ENCODE peak calls at places on chromosome 1, in four cellular contexts. V, P, T and W are unnamed samples.

GRCh38 chr1:32900371-32900955 is 726 bp downstream of the TMEM54 start:
- DNase-seq in P (no peak), V (no peak), T (no peak), W (peak)

GRCh38 chr1:226784081-226785049 is 45.3 kb upstream of the ITPKB start:
- DNase-seq in P (peak), V (no peak), T (no peak), W (peak)

GRCh38 chr1:31243451-31244286 is 4.0 kb upstream of the NKAIN1 start:
- DNase-seq in T (no peak), V (no peak), P (peak), W (peak)

GRCh38 chr1:244395965-244396364 is 55.7 kb downstream of the ADSS2 start:
- DNase-seq in T (peak), V (no peak), P (no peak), W (no peak)

GRCh38 chr1:59214764-59215208 is 82.1 kb upstream of the FGGY start:
- DNase-seq in P (peak), V (no peak), T (no peak), W (peak)

GRCh38 chr1:25644962-25645361 is 28.4 kb downstream of the MAN1C1 start:
- DNase-seq in P (no peak), T (no peak), V (no peak), W (no peak)

GRCh38 chr1:4961935-4962645 is 307.7 kb downstream of the AJAP1 start:
- DNase-seq in P (no peak), V (no peak), T (no peak), W (no peak)

GRCh38 chr1:162976628-162977027 is 92.5 kb upstream of the RGS4 start:
- DNase-seq in P (no peak), V (no peak), T (peak), W (no peak)

GRCh38 chr1:14850563-14850962 is 252.1 kb downstream of the KAZN start:
- DNase-seq in T (no peak), P (peak), V (no peak), W (no peak)

GRCh38 chr1:7299329-7299799 is 471.7 kb upstream of the VAMP3 start:
- DNase-seq in V (no peak), P (peak), T (peak), W (peak)

GRCh38 chr1:180358649-180359048 is 128.6 kb downstream of the LHX4 start:
- DNase-seq in P (no peak), T (no peak), V (no peak), W (peak)

GRCh38 chr1:42999308-42999707 is 40.6 kb upstream of the SLC2A1 start:
- DNase-seq in V (no peak), T (no peak), P (no peak), W (peak)

GRCh38 chr1:233981042-233981670 is 76.7 kb downstream of the SLC35F3 start:
- DNase-seq in T (no peak), P (no peak), V (no peak), W (no peak)

GRCh38 chr1:200075522-200075921 is 48.0 kb downstream of the NR5A2 start:
- DNase-seq in V (no peak), P (no peak), T (no peak), W (no peak)

GRCh38 chr1:181089777-181090505 is 1.4 kb downstream of the IER5 start:
- DNase-seq in V (peak), T (peak), P (peak), W (peak)

GRCh38 chr1:222084996-222085395 is 343.1 kb upstream of the DUSP10 start:
- DNase-seq in T (peak), V (no peak), P (no peak), W (peak)

GRCh38 chr1:164768619-164769018 is 209.6 kb downstream of the PBX1 start:
- DNase-seq in P (no peak), T (no peak), V (no peak), W (no peak)

GRCh38 chr1:184425449-184426277 is 38.8 kb downstream of the C1orf21 start:
- DNase-seq in P (no peak), T (no peak), V (no peak), W (no peak)

GRCh38 chr1:89347296-89347695 is 16.6 kb upstream of the GBP6 start:
- DNase-seq in V (no peak), P (no peak), T (no peak), W (no peak)

GRCh38 chr1:226608699-226609505 is 60.3 kb downstream of the STUM start:
- DNase-seq in V (peak), P (peak), T (peak), W (peak)

GRCh38 chr1:182768973-182769372 is 20.6 kb upstream of the NPL start:
- DNase-seq in V (no peak), P (no peak), T (peak), W (no peak)

GRCh38 chr1:25544819-25545218 is 1.4 kb downstream of the LDLRAP1 start:
- DNase-seq in P (no peak), V (no peak), T (no peak), W (no peak)

GRCh38 chr1:235822685-235823084 is 44.0 kb downstream of the LYST start:
- DNase-seq in V (no peak), T (no peak), P (no peak), W (no peak)

GRCh38 chr1:193592325-193592724 is 405.9 kb upstream of the B3GALT2 start:
- DNase-seq in T (no peak), V (no peak), P (no peak), W (no peak)

GRCh38 chr1:115099693-115100050 is 10.4 kb upstream of the TSPAN2 start:
- DNase-seq in T (peak), P (no peak), V (no peak), W (no peak)

GRCh38 chr1:1063945-1064831 is 9.9 kb downstream of the RNF223 start:
- DNase-seq in T (peak), P (peak), V (peak), W (peak)

GRCh38 chr1:162019006-162019405 is 4.7 kb downstream of the OLFML2B start:
- DNase-seq in V (no peak), P (no peak), T (peak), W (peak)

GRCh38 chr1:75134656-75134938 is 409 bp downstream of the LHX8 start:
- DNase-seq in T (no peak), V (no peak), P (no peak), W (no peak)

GRCh38 chr1:70764747-70765146 is 282.9 kb downstream of the PTGER3 start:
- DNase-seq in P (no peak), T (no peak), V (no peak), W (peak)

GRCh38 chr1:59379028-59379728 is 82.3 kb downstream of the FGGY start:
- DNase-seq in V (no peak), T (peak), P (no peak), W (no peak)

GRCh38 chr1:16138772-16139221 is 17.1 kb downstream of the EPHA2 start:
- DNase-seq in T (no peak), P (no peak), V (no peak), W (no peak)

GRCh38 chr1:4631321-4631720 is 23.1 kb upstream of the AJAP1 start:
- DNase-seq in T (no peak), P (no peak), V (no peak), W (no peak)

GRCh38 chr1:30248373-30248772 is 475.0 kb downstream of the MATN1 start:
- DNase-seq in P (no peak), T (no peak), V (no peak), W (no peak)